ENCODE peak calls at places on chromosomes 3 and 15, in five cellular contexts. One of them, this sample, is unnamed.

GRCh38 chr15:41809121-41809520 is 18.8 kb upstream of the JMJD7 start:
- DNase-seq in activated T-cell treated with anti-CD3 and anti-CD28 coated beads for 48 hours: no peak
- DNase-seq in kidney tubule cell: peak; percentile 62
- DNase-seq in BJ: no peak
- DNase-seq in bronchial epithelial cell: no peak
- DNase-seq in this sample: no peak

GRCh38 chr3:1131156-1131555 is 38.3 kb downstream of the CNTN6 start:
- DNase-seq in BJ: no peak
- DNase-seq in bronchial epithelial cell: no peak
- DNase-seq in activated T-cell treated with anti-CD3 and anti-CD28 coated beads for 48 hours: no peak
- DNase-seq in kidney tubule cell: no peak
- DNase-seq in this sample: no peak

GRCh38 chr15:62952969-62953368 is 89.6 kb upstream of the TPM1 start:
- DNase-seq in BJ: no peak
- DNase-seq in bronchial epithelial cell: no peak
- DNase-seq in activated T-cell treated with anti-CD3 and anti-CD28 coated beads for 48 hours: no peak
- DNase-seq in kidney tubule cell: peak; percentile 56
- DNase-seq in this sample: no peak

GRCh38 chr3:32454111-32454510 is 48.5 kb downstream of the CMTM6 start:
- DNase-seq in BJ: no peak
- DNase-seq in kidney tubule cell: no peak
- DNase-seq in bronchial epithelial cell: no peak
- DNase-seq in activated T-cell treated with anti-CD3 and anti-CD28 coated beads for 48 hours: no peak
- DNase-seq in this sample: no peak

GRCh38 chr15:36186376-36186775 is 393.1 kb upstream of the CDIN1 start:
- DNase-seq in BJ: no peak
- DNase-seq in bronchial epithelial cell: no peak
- DNase-seq in activated T-cell treated with anti-CD3 and anti-CD28 coated beads for 48 hours: no peak
- DNase-seq in kidney tubule cell: no peak
- DNase-seq in this sample: no peak

GRCh38 chr3:55060921-55061555 is 133.2 kb upstream of the LRTM1 start:
- DNase-seq in bronchial epithelial cell: no peak
- DNase-seq in activated T-cell treated with anti-CD3 and anti-CD28 coated beads for 48 hours: no peak
- DNase-seq in kidney tubule cell: no peak
- DNase-seq in BJ: no peak
- DNase-seq in this sample: no peak

GRCh38 chr15:70165811-70166284 is 68.1 kb upstream of the TLE3 start:
- DNase-seq in BJ: no peak
- DNase-seq in kidney tubule cell: no peak
- DNase-seq in bronchial epithelial cell: no peak
- DNase-seq in activated T-cell treated with anti-CD3 and anti-CD28 coated beads for 48 hours: no peak
- DNase-seq in this sample: no peak

GRCh38 chr3:196662033-196662432 is 22.5 kb downstream of the NRROS start:
- DNase-seq in bronchial epithelial cell: no peak
- DNase-seq in BJ: no peak
- DNase-seq in kidney tubule cell: no peak
- DNase-seq in activated T-cell treated with anti-CD3 and anti-CD28 coated beads for 48 hours: no peak
- DNase-seq in this sample: no peak

GRCh38 chr3:143234521-143234920 is 115.0 kb downstream of the CHST2 start:
- DNase-seq in kidney tubule cell: no peak
- DNase-seq in BJ: peak; percentile 21
- DNase-seq in activated T-cell treated with anti-CD3 and anti-CD28 coated beads for 48 hours: no peak
- DNase-seq in bronchial epithelial cell: no peak
- DNase-seq in this sample: no peak

GRCh38 chr3:141776376-141776775 is 13.2 kb downstream of the GRK7 start:
- DNase-seq in BJ: no peak
- DNase-seq in kidney tubule cell: no peak
- DNase-seq in bronchial epithelial cell: no peak
- DNase-seq in activated T-cell treated with anti-CD3 and anti-CD28 coated beads for 48 hours: no peak
- DNase-seq in this sample: no peak